ENCODE peak calls at places on chromosomes 12 and 14, in nine cellular contexts. Q is endodermal cell, M is MM.1S, K is right atrium auricular region, V is GM20000, G is colonic mucosa, Z is cardiac fibroblast, Y is H9, I is AG09309. A is an unnamed sample.
A peak's percentile ranks its signal among the peaks of the same experiment; 100 is the strongest.

GRCh38 chr12:106113446-106114083 is 25.2 kb downstream of the NUAK1 start:
- DNase-seq in Q (no peak), M (peak; percentile 68), K (no peak), V (no peak), G (no peak), Z (no peak), Y (no peak), I (no peak), A (no peak)

GRCh38 chr14:69605761-69606160 is 5.6 kb upstream of the SUSD6 start:
- DNase-seq in Q (no peak), M (no peak), K (no peak), V (no peak), G (peak; percentile 57), Z (no peak), Y (no peak), I (no peak), A (no peak)

GRCh38 chr14:33297565-33297964 is 358.9 kb downstream of the NPAS3 start:
- DNase-seq in Q (peak; percentile 43), M (no peak), K (no peak), V (no peak), G (no peak), Z (no peak), Y (peak; percentile 30), I (no peak), A (no peak)

GRCh38 chr12:21073822-21074460 is 57.1 kb upstream of the SLCO1B1 start:
- DNase-seq in Q (peak; percentile 82), M (no peak), K (no peak), V (no peak), G (no peak), Z (peak; percentile 79), Y (peak; percentile 39), I (peak; percentile 17), A (no peak)

GRCh38 chr14:28901631-28902030 is 135.0 kb downstream of the FOXG1 start:
- DNase-seq in Q (no peak), M (no peak), K (no peak), V (no peak), G (no peak), Z (no peak), Y (no peak), I (no peak), A (no peak)

GRCh38 chr14:31229638-31230229 is 22.1 kb upstream of the HECTD1 start:
- DNase-seq in Q (peak; percentile 85), M (no peak), K (peak; percentile 93), V (no peak), G (peak; percentile 87), Z (peak; percentile 98), Y (peak; percentile 54), I (peak; percentile 94), A (no peak)

GRCh38 chr12:14960548-14961465 is 594 bp downstream of the ARHGDIB start:
- DNase-seq in Q (no peak), M (peak; percentile 41), K (no peak), V (peak; percentile 24), G (no peak), Z (peak; percentile 69), Y (no peak), I (no peak), A (no peak)

GRCh38 chr14:33596211-33597080 is 354.4 kb downstream of the EGLN3 start:
- DNase-seq in Q (no peak), M (no peak), K (no peak), V (no peak), G (no peak), Z (no peak), Y (no peak), I (no peak), A (no peak)

GRCh38 chr14:65414961-65415589 is 2.5 kb downstream of the FUT8 start:
- DNase-seq in Q (no peak), M (peak; percentile 25), K (no peak), V (peak; percentile 37), G (no peak), Z (peak; percentile 72), Y (no peak), I (no peak), A (peak; percentile 24)

GRCh38 chr14:31181271-31181670 is 26.3 kb downstream of the HECTD1 start:
- DNase-seq in Q (no peak), M (no peak), K (no peak), V (no peak), G (no peak), Z (no peak), Y (no peak), I (no peak), A (no peak)

GRCh38 chr12:30822385-30823139 is 67.8 kb upstream of the CAPRIN2 start:
- DNase-seq in Q (peak; percentile 91), M (peak; percentile 67), K (peak; percentile 77), V (peak; percentile 39), G (peak; percentile 66), Z (peak; percentile 63), Y (peak; percentile 79), I (no peak), A (peak; percentile 43)

GRCh38 chr12:13304924-13305323 is 108.4 kb downstream of the EMP1 start:
- DNase-seq in Q (no peak), M (no peak), K (no peak), V (no peak), G (no peak), Z (peak; percentile 2), Y (no peak), I (no peak), A (no peak)

GRCh38 chr14:53327716-53328115 is 174.6 kb upstream of the DDHD1 start:
- DNase-seq in Q (no peak), M (no peak), K (no peak), V (no peak), G (no peak), Z (peak; percentile 92), Y (no peak), I (no peak), A (no peak)

GRCh38 chr12:18296201-18296908 is 35.0 kb downstream of the PIK3C2G start:
- DNase-seq in Q (no peak), M (no peak), K (no peak), V (no peak), G (no peak), Z (peak; percentile 33), Y (no peak), I (no peak), A (no peak)

GRCh38 chr12:1013618-1014489 is 22.8 kb downstream of the ERC1 start:
- DNase-seq in Q (no peak), M (no peak), K (no peak), V (no peak), G (no peak), Z (peak; percentile 90), Y (no peak), I (peak; percentile 32), A (no peak)

GRCh38 chr14:69667938-69668336 is 56.5 kb downstream of the SUSD6 start:
- DNase-seq in Q (no peak), M (no peak), K (no peak), V (no peak), G (no peak), Z (no peak), Y (no peak), I (no peak), A (no peak)

GRCh38 chr12:130948751-130949150 is 5.0 kb upstream of the ADGRD1 start:
- DNase-seq in Q (no peak), M (no peak), K (no peak), V (no peak), G (no peak), Z (no peak), Y (no peak), I (no peak), A (no peak)

DNA sequence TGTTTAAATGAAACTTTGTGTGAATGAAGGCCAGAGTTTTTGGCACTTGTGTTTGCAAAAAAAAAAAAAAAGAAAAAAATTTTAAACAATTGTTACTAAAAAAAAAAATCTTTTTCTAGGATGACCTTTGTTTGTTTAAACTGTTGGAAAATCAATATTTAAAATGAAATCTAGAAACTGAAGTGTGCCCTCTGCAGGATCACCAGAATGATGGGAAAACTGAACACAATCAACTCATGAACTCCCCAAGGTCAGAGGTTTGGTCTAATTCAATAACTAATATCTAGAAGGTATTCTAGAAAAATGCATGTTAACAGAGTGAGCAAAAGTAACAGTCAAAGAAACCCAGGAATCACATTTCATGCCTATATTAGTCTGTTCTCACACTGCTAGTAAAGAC is 448.9 kb downstream of the FLRT2 start:
- DNase-seq in Q (no peak), M (no peak), K (no peak), V (no peak), G (no peak), Z (no peak), Y (no peak), I (no peak), A (no peak)
- TF ChIP-seq CTCF in Q (peak; percentile 14), M (no peak), K (no peak), V (no peak), G (no peak), Z (no peak), Y (no peak), I (no peak), A (no peak)

DNA sequence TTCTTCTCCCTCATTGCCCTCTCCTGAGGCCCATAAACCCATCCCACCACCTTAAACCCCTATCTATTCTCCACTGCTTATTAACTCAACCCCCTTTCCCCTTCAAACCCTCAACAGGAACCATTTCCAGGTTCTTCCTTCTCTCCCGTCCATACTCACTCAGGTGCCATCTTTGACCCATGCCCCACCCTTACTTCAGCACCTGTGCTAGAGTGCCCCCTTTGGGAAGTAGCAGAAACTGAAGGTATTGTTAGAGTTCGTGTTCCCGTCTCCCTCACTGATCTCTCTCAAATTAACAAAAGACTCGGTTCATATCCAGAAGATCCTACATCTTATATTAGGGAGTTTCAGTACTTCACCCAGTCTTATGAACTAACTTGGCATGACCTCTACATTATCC is 86.6 kb downstream of the TMTC3 start:
- DNase-seq in Q (no peak), M (no peak), K (no peak), V (no peak), G (no peak), Z (no peak), Y (no peak), I (no peak), A (no peak)
- TF ChIP-seq CTCF in Q (peak; percentile 16), M (no peak), K (no peak), V (no peak), G (no peak), Z (no peak), Y (peak; percentile 17), I (no peak), A (no peak)

GRCh38 chr14:87896393-87897380 is 96.3 kb downstream of the GALC start:
- DNase-seq in Q (no peak), M (peak; percentile 8), K (no peak), V (peak; percentile 44), G (no peak), Z (peak; percentile 75), Y (no peak), I (no peak), A (peak; percentile 27)
- TF ChIP-seq CTCF in Q (peak; percentile 92), M (peak; percentile 46), K (peak; percentile 76), V (peak; percentile 58), G (peak; percentile 66), Z (peak; percentile 56), Y (peak; percentile 86), I (peak; percentile 53), A (peak; percentile 60)

GRCh38 chr14:94671870-94672444 is 59.8 kb downstream of the SERPINA3 start:
- DNase-seq in Q (peak; percentile 36), M (no peak), K (no peak), V (no peak), G (no peak), Z (peak; percentile 34), Y (no peak), I (no peak), A (no peak)
- TF ChIP-seq CTCF in Q (peak; percentile 61), M (peak; percentile 4), K (peak; percentile 54), V (no peak), G (no peak), Z (peak; percentile 23), Y (peak; percentile 40), I (peak; percentile 19), A (peak; percentile 12)

A was measured in GM10248.